ENCODE peak calls at places on chromosomes 13 and 19, in eight cellular contexts. A is K562, E is H1, O is endothelial cell of umbilical vein, H is GM12878, J is SK-N-SH, I is HCT116, C is HepG2. T is an unnamed sample.

GRCh38 chr19:17517898-17518297 is 6.4 kb downstream of the PGLS start:
- DNase-seq in A (no peak), E (no peak), O (no peak), H (no peak), J (no peak), I (no peak), C (no peak), T (no peak)

GRCh38 chr19:5108123-5108613 is 139.3 kb downstream of the KDM4B start:
- DNase-seq in A (no peak), E (no peak), O (no peak), H (no peak), J (peak), I (no peak), C (no peak), T (no peak)

GRCh38 chr19:17450264-17451075 is 2.0 kb upstream of the TMEM221 start:
- DNase-seq in A (peak), E (no peak), O (no peak), H (no peak), J (no peak), I (peak), C (no peak), T (no peak)

GRCh38 chr13:49183672-49184315 is 36.3 kb upstream of the MLNR start:
- DNase-seq in A (no peak), E (no peak), O (peak), H (no peak), J (no peak), I (no peak), C (no peak), T (no peak)

GRCh38 chr13:90084684-90085290 is 1262.7 kb upstream of the MIR17HG start:
- DNase-seq in A (no peak), E (no peak), O (no peak), H (no peak), J (no peak), I (no peak), C (no peak), T (no peak)

GRCh38 chr19:46602392-46603194 is 1.5 kb downstream of the CALM3 start:
- DNase-seq in A (no peak), E (no peak), O (no peak), H (no peak), J (peak), I (no peak), C (no peak), T (no peak)

GRCh38 chr19:2425622-2426581 is 1.5 kb downstream of the TIMM13 start:
- DNase-seq in A (no peak), E (no peak), O (no peak), H (no peak), J (no peak), I (no peak), C (no peak), T (no peak)

GRCh38 chr19:45508931-45509691 is 1.8 kb downstream of the VASP start:
- DNase-seq in A (peak), E (no peak), O (peak), H (peak), J (peak), I (no peak), C (peak), T (no peak)

GRCh38 chr19:1181606-1182005 is 7.5 kb upstream of the SBNO2 start:
- DNase-seq in A (no peak), E (no peak), O (no peak), H (no peak), J (no peak), I (no peak), C (no peak), T (no peak)

GRCh38 chr13:22451345-22451744 is 729.4 kb upstream of the SGCG start:
- DNase-seq in A (no peak), E (no peak), O (no peak), H (no peak), J (no peak), I (no peak), C (peak), T (no peak)

GRCh38 chr19:13241321-13242104 is 91.3 kb downstream of the IER2 start:
- DNase-seq in A (no peak), E (no peak), O (no peak), H (no peak), J (no peak), I (no peak), C (no peak), T (no peak)

GRCh38 chr13:71304861-71305260 is 562.1 kb downstream of the DACH1 start:
- DNase-seq in A (no peak), E (no peak), O (peak), H (no peak), J (no peak), I (no peak), C (no peak), T (no peak)

GRCh38 chr19:7522923-7523667 is 671 bp downstream of the MCOLN1 start:
- DNase-seq in A (no peak), E (no peak), O (no peak), H (no peak), J (peak), I (no peak), C (peak), T (no peak)

GRCh38 chr13:70623260-70623659 is 515.0 kb upstream of the KLHL1 start:
- DNase-seq in A (peak), E (no peak), O (peak), H (no peak), J (peak), I (no peak), C (no peak), T (no peak)

GRCh38 chr19:52296773-52297600 is at the start of gene ZNF480:
- DNase-seq in A (peak), E (peak), O (peak), H (peak), J (peak), I (peak), C (peak), T (no peak)

GRCh38 chr13:60584976-60585375 is 188.0 kb downstream of the TDRD3 start:
- DNase-seq in A (no peak), E (no peak), O (no peak), H (no peak), J (no peak), I (no peak), C (no peak), T (peak)

GRCh38 chr19:35986111-35986510 is 8.9 kb upstream of the SDHAF1 start:
- DNase-seq in A (no peak), E (no peak), O (no peak), H (no peak), J (no peak), I (no peak), C (no peak), T (no peak)

DNA sequence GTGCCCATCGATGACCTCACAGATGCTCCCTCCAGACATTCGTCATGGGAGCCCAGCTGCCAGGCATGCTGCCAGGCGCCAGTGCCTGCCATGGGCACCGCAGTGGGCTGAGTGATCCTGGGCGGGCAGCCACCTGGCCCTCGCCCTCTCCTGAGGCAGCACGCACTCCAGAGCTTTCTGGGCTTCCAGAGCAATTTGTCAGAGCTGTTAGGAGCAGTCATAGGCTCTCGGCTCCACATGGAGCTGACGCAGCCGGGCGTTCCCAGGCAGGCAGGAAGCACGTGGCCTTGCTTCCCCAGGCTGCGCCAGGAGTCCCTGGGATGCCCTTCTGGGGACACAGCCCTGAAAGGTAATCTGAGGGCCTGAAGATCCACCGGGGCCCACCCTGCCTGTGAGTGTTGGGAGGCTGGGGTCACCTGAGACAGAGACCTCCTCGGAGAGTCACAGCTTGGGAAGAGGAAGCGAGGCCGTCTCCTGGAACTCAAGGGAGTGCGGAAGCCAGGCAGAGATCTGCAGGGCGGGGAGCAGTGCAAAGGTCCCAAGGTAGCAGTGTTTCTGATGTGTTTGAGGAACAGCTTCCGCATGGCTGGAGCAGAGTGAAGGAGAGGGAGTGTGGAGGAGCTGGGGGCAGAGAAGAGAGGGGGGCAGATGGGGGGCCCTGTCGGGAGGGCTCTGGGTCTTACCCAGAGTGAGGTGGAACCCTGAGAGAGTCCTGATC is 50.5 kb downstream of the DPF1 start:
- DNase-seq in A (no peak), E (no peak), O (peak), H (no peak), J (peak), I (no peak), C (no peak), T (no peak)
- TF ChIP-seq POLR2AphosphoS5 in A (no peak), E (no peak), O (no peak), H (no peak), J (no peak), I (no peak), C (no peak), T (no peak)

GRCh38 chr19:10976200-10976892 is 15.5 kb downstream of the SMARCA4 start:
- DNase-seq in A (no peak), E (no peak), O (no peak), H (no peak), J (no peak), I (no peak), C (peak), T (no peak)
- H3K9ac ChIP-seq in A (peak), E (no peak), O (no peak), H (no peak), J (no peak), I (no peak), C (no peak), T (no peak)

DNA sequence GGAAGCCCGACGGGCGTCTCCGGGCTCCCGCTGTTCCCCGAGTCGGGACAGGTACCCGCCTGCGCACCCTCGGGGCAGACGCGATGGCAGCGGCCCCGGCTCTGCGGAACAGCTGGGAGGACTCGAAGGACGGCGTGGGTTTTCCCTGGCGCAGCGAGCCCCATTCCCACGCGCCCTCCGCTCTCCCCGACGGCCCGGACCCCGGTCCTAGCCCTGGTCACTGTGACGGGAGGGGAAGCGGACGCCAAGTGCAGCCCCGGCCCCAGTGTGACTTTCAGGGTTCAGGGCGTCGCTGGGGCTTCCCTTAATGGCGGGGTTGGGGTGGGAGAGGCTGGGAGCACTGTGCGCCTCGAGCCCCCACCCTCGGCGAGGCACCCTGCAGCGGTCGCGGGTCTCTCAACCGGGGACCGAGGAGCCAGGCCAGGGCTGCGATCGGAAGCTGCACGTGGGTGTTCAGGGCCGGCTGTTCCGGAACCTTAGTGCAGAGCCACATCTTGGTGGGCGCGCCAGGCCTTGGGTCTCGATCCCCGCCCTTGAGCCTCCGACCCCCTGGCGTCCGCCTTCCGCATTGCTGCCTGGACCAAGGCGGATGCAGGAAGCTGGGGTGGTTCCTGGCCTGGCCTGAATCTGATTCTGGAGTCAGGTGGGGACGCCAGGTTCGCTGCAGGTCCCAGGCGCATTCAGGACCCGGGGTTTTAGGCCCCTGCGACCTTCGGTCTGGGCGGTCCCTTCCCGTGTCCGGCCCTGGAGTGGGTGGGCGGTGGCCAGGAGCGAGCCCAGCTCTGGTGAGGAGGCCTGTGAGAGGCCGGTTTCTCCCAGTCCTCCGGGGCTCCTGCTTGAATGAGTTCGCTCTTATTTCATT is 3.5 kb downstream of the LGALS7B start:
- DNase-seq in A (no peak), E (no peak), O (no peak), H (no peak), J (no peak), I (no peak), C (no peak), T (no peak)
- TF ChIP-seq POLR2AphosphoS5 in A (no peak), E (no peak), O (no peak), H (no peak), J (no peak), I (no peak), C (no peak), T (no peak)

DNA sequence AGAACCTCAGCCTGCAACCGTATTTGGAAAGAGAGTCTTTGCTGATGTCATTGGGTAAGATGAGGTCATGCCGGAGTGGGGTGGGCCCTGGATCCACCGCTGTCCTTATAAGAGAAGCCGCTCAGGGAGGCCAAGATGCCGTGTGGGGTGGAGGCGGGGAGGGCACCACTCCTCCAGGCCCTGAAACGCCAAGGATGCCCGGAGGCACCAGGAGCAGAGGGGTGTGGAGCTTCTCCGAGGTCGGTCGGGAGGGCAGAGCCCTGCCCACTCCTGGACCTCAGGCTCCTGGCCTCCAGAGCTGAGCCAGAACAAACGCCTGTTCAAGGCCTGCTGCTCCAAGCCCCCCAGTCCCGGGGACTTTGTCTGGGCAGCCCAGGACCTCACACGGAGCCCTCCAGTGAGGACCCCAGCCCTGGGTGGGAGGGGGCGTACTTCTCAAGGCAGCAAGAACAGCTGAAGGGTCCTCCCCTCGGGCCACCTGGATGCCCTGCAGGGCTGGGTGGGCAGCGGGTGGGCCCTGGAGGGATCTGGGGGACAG is 29.9 kb downstream of the PIP5K1C start:
- DNase-seq in A (peak), E (no peak), O (peak), H (no peak), J (no peak), I (no peak), C (no peak), T (no peak)
- H3K9ac ChIP-seq in A (peak), E (no peak), O (peak), H (no peak), J (no peak), I (no peak), C (no peak), T (no peak)

DNA sequence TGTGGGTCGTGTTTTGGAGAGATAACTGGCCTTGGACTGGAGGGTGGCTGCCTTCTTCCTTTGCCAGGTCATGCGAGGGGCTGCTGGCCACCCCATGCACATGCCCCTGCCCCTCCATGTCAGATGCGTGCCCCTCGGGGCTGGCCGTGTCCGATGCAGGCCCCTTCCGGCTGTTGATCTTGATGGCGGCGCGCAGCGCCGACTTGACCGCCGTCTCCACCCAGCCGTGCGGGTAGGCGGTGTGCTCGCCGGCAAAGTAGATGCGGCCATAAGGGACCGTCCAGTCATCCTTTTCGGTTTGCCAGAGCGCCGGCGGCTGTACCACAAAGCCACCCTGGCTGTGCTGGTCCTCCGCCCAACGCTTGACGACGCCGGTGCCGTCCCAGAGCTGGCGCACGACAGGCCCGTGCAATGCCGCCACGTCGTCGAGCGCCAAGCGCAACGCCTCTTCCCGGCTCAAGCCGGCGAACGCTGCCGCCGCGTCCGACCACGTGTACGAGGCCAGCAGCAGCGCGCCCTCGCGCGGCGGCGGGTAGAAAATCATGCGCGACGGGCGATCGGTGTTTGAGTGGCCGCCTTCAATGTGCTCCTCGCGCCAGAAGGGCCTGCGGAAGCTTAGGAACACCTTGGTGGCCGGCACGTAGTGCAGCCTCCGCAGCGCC is 6.9 kb downstream of the IL4I1 start:
- DNase-seq in A (peak), E (peak), O (peak), H (no peak), J (peak), I (peak), C (no peak), T (no peak)
- TF ChIP-seq POLR2AphosphoS5 in A (peak), E (peak), O (peak), H (no peak), J (no peak), I (no peak), C (no peak), T (no peak)

GRCh38 chr13:42378383-42378780 is 106.4 kb downstream of the AKAP11 start:
- DNase-seq in A (no peak), E (no peak), O (no peak), H (peak), J (no peak), I (no peak), C (no peak), T (no peak)
- H3K9ac ChIP-seq in A (no peak), E (no peak), O (no peak), H (peak), J (no peak), I (no peak), C (no peak), T (no peak)

GRCh38 chr19:49145485-49146407 is 9.4 kb downstream of the HRC start:
- DNase-seq in A (peak), E (no peak), O (peak), H (peak), J (peak), I (peak), C (peak), T (no peak)
- TF ChIP-seq POLR2AphosphoS5 in A (no peak), E (peak), O (peak), H (no peak), J (no peak), I (no peak), C (no peak), T (no peak)

T was measured in SK-N-MC.